ENCODE peak calls at places on chromosome 19, in eight cellular contexts. O is cardiac fibroblast, I is esophagus squamous epithelium, U is IMR-90, M is fibroblast of mammary gland, T is nephron progenitor cell, L is glutamatergic neuron, D is dorsolateral prefrontal cortex. H is an unnamed sample.

GRCh38 chr19:52922841-52923781 is at the start of gene ZNF888:
- DNase-seq in O (peak; percentile 81), I (peak; percentile 51), U (peak; percentile 70), M (peak; percentile 75), T (peak; percentile 88), L (peak; percentile 89), D (peak; percentile 66), H (peak; percentile 91)

GRCh38 chr19:4889034-4889825 is 13.5 kb downstream of the ARRDC5 start:
- DNase-seq in O (peak; percentile 76), I (no peak), U (peak; percentile 83), M (peak; percentile 86), T (no peak), L (no peak), D (no peak), H (peak; percentile 95)

GRCh38 chr19:30228726-30229523 is 143.3 kb upstream of the ZNF536 start:
- DNase-seq in O (no peak), I (no peak), U (peak; percentile 6), M (peak; percentile 7), T (peak; percentile 49), L (peak; percentile 65), D (no peak), H (no peak)

GRCh38 chr19:9645466-9645865 is 24.4 kb upstream of the ZNF561 start:
- DNase-seq in O (no peak), I (no peak), U (no peak), M (no peak), T (no peak), L (no peak), D (no peak), H (peak; percentile 2)

GRCh38 chr19:14320253-14320652 is 61.0 kb upstream of the ADGRE5 start:
- DNase-seq in O (no peak), I (no peak), U (no peak), M (no peak), T (no peak), L (no peak), D (no peak), H (no peak)

GRCh38 chr19:17762505-17763229 is 11.4 kb downstream of the FCHO1 start:
- DNase-seq in O (peak; percentile 80), I (no peak), U (peak; percentile 62), M (peak; percentile 70), T (peak; percentile 62), L (peak; percentile 83), D (no peak), H (peak; percentile 69)

GRCh38 chr19:33235996-33236350 is 10.3 kb upstream of the SLC7A10 start:
- DNase-seq in O (no peak), I (no peak), U (no peak), M (no peak), T (no peak), L (no peak), D (no peak), H (no peak)

GRCh38 chr19:46115396-46116109 is 8.9 kb downstream of the IGFL3 start:
- DNase-seq in O (peak; percentile 55), I (no peak), U (peak; percentile 81), M (peak; percentile 79), T (no peak), L (no peak), D (no peak), H (peak; percentile 94)

GRCh38 chr19:7914598-7915045 is at the start of gene TGFBR3L:
- DNase-seq in O (no peak), I (no peak), U (no peak), M (no peak), T (no peak), L (peak; percentile 8), D (no peak), H (no peak)

GRCh38 chr19:4310247-4311121 is 6.1 kb downstream of the FSD1 start:
- DNase-seq in O (peak; percentile 10), I (no peak), U (no peak), M (no peak), T (no peak), L (no peak), D (no peak), H (peak; percentile 20)

GRCh38 chr19:57665261-57665806 is 3.4 kb upstream of the ZSCAN4 start:
- DNase-seq in O (no peak), I (no peak), U (no peak), M (no peak), T (no peak), L (no peak), D (no peak), H (no peak)

GRCh38 chr19:51259348-51260245 is 8.7 kb downstream of the SIGLECL1 start:
- DNase-seq in O (peak; percentile 54), I (no peak), U (peak; percentile 22), M (peak; percentile 26), T (peak; percentile 37), L (peak; percentile 69), D (no peak), H (peak; percentile 24)

GRCh38 chr19:13748169-13748884 is 16.0 kb upstream of the MRI1 start:
- DNase-seq in O (peak; percentile 65), I (no peak), U (peak; percentile 74), M (peak; percentile 73), T (no peak), L (no peak), D (no peak), H (peak; percentile 32)

GRCh38 chr19:35569281-35569781 is 5.9 kb upstream of the ATP4A start:
- DNase-seq in O (no peak), I (no peak), U (no peak), M (no peak), T (no peak), L (no peak), D (no peak), H (no peak)

DNA sequence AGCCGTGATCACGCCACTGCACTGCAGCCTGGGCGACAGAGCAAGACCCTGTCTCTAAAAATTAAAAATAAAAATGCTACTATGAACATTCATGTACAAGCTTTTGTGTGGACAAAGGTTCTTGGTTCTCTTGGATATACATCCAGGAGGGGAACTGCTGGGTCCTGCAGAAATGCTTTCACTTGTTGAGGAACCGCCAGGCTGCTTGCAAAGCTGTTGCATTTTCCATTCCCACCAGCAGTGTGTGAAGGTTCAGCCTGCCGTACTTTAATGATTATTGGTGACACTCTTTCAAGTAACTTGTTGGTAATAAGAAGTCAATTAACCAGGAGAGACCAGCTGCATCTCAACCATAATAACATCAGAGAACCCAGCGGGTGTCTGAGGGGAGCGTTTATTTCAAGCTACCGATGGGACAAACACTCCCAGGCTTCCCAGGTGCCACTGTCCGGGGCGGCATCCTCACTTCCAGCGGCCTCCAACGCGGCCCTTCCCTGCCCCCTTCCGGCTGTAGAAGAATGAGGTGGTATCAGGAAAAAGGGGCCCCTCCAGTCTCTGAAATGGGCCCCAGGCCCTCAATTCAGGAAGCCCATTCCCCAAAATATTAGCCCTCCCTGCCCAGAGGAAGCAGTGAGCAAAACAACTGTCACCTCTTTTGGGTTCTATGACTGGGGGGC is 15.2 kb upstream of the PPP1R12C start:
- DNase-seq in O (no peak), I (no peak), U (no peak), M (no peak), T (no peak), L (no peak), D (no peak), H (no peak)
- TF ChIP-seq CTCF in O (no peak), I (no peak), U (peak; percentile 17), M (no peak), T (no peak), L (no peak), D (no peak), H (no peak)

DNA sequence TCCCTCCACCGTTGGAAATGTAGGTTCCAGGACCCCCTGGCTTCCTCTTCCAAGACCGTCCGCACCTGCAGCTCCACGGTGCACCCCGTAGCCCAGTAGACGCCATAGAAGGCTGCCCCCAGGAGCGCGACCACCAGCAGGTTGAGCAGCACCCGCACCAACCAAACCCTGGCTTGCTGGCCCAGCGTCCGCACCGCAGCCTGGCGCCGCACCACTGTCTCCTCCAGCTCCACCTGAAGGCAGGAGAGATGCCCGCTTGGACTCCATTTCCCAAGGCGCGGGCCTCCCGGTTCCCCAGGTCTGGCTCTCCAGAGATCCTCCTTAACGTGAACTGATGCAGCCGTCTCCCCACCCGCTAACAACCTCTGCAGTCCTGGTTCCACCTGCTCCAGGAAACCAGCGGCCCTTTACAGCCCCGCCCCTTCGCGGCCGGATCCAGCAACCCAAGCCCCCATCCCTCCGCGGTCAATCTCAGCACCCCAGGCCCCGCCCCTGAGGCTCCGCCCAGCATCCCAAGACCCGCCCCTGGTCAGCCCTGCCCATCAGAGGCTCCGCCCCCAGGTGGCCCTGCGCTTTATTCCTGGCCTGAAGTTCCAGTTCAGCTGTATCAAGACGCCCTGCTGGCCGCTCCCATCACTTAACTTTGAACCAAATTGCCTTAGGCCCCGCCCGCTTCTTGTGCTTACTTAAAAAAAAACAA is 5.0 kb upstream of the LENG1 start:
- DNase-seq in O (peak; percentile 64), I (no peak), U (peak; percentile 22), M (no peak), T (peak; percentile 65), L (peak; percentile 59), D (no peak), H (peak; percentile 62)
- TF ChIP-seq CTCF in O (no peak), I (no peak), U (no peak), M (no peak), T (no peak), L (no peak), D (no peak), H (no peak)

DNA sequence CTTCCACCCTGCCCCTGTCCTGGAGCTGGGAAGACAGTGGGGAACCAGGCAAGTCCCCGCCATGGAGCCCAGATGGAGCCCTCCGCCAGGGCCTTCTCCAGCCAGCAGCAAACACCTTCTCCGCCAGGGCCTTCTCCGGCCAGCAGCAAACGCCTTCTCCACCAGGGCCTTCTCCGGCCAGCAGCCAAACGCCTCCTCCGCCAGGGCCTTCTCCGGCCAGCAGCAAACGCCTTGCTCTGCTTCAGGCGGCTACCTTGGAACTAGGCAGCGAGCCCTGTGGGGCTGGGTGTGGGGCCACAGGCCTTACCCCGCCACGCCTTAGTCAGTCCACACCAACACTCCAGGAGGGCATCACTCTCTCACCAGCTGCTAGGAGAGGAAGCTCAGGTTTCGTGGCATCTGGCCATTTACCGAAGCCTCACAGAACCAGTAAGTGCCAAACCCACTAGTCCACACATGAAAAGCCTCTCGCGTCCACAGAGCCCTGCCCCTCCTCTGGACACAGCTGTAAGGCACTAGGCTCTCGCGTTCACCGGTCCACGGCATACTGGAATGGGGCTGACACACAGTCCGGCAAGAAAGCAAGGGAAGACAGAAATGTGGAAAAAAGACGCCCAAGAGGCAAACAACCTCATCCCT is 41.0 kb downstream of the MLLT1 start:
- DNase-seq in O (peak; percentile 33), I (no peak), U (peak; percentile 34), M (peak; percentile 77), T (no peak), L (peak; percentile 26), D (peak; percentile 42), H (peak; percentile 23)
- TF ChIP-seq CTCF in O (no peak), I (no peak), U (no peak), M (no peak), T (no peak), L (no peak), D (no peak), H (no peak)

DNA sequence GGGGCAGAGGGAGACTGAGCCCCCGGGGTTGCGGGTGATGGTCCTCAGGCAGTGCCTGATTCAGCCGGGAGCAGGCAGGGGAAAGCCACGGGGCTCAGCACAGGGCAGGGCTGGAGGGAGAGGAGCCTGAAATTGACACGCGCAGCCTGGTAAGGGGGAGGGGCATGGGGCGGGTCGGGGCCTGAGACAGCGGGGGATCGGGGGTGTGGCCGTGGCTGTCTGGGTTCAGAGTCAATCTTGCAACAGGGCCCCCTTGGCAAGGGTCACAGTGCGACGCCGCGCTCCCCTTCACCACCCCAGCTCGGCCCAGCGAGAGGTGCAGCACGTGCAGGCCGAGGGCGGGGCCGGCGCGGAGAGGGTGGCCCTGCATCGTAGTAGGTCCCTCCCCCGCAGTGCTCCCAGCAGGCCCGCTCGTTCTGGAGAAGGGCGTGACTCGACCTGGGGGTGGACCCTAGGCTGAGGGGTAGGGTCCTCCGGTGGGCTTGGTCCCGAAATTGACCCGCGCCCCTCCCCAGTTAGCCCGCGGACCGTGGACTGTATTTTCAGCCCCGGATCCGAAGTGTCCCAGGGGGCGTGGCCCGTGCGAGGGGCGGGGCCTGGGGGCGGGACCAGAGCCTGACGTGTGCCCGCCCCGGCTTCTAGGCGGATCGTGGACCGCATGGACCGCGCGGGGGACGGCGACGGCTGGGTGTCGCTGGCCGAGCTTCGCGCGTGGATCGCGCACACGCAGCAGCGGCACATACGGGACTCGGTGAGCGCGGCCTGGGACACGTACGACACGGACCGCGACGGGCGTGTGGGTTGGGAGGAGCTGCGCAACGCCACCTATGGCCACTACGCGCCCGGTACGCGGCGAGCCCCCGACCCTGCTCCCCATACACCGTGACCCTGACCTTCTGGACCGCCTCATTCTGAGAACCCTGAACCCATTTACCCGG is 6.0 kb downstream of the RCN3 start:
- DNase-seq in O (peak; percentile 50), I (peak; percentile 28), U (peak; percentile 28), M (peak; percentile 35), T (peak; percentile 92), L (peak; percentile 87), D (peak; percentile 58), H (peak; percentile 70)
- TF ChIP-seq CTCF in O (no peak), I (peak; percentile 19), U (no peak), M (no peak), T (peak; percentile 34), L (peak; percentile 63), D (no peak), H (peak; percentile 46)

H was measured in epithelial cell of esophagus.